ENCODE peak calls at places on chromosomes 5 and 9, in eight cellular contexts. G is dermis microvascular lymphatic vessel endothelial cell; M is CD4-positive, alpha-beta T cell; E is HL-60; R is activated CD4-positive, CD25-positive, alpha-beta regulatory T cell; Z is endodermal cell; A is cardiac muscle cell; I is fibroblast of the conjunctiva. T is an unnamed sample.

GRCh38 chr5:171783051-171783450 is 2.6 kb upstream of the SMIM23 start:
- DNase-seq in G (no peak), M (no peak), E (no peak), R (no peak), Z (no peak), A (no peak), I (no peak), T (no peak)

GRCh38 chr5:42963412-42963811 is 76.7 kb downstream of the ANXA2R start:
- DNase-seq in G (no peak), M (no peak), E (no peak), R (no peak), Z (no peak), A (no peak), I (no peak), T (no peak)

GRCh38 chr9:101738566-101739183 is at the start of gene GRIN3A:
- DNase-seq in G (no peak), M (no peak), E (no peak), R (no peak), Z (peak), A (peak), I (no peak), T (no peak)

GRCh38 chr5:14676320-14676719 is 11.8 kb downstream of the OTULIN start:
- DNase-seq in G (no peak), M (no peak), E (no peak), R (no peak), Z (no peak), A (no peak), I (no peak), T (no peak)

GRCh38 chr5:174526177-174526576 is 198.2 kb upstream of the MSX2 start:
- DNase-seq in G (no peak), M (no peak), E (no peak), R (no peak), Z (no peak), A (no peak), I (no peak), T (no peak)

GRCh38 chr9:36858805-36859375 is 175.2 kb downstream of the PAX5 start:
- DNase-seq in G (no peak), M (no peak), E (no peak), R (no peak), Z (peak), A (no peak), I (no peak), T (no peak)

GRCh38 chr5:175246242-175246891 is 197.6 kb downstream of the DRD1 start:
- DNase-seq in G (no peak), M (no peak), E (no peak), R (no peak), Z (peak), A (no peak), I (peak), T (no peak)

GRCh38 chr5:142446131-142446959 is 121.5 kb upstream of the SPRY4 start:
- DNase-seq in G (peak), M (no peak), E (no peak), R (no peak), Z (no peak), A (no peak), I (no peak), T (no peak)

GRCh38 chr5:42005561-42006153 is 80.6 kb downstream of the FBXO4 start:
- DNase-seq in G (peak), M (no peak), E (peak), R (no peak), Z (no peak), A (peak), I (no peak), T (no peak)

GRCh38 chr9:14346301-14346721 is 32.4 kb upstream of the NFIB start:
- DNase-seq in G (peak), M (no peak), E (no peak), R (no peak), Z (no peak), A (no peak), I (no peak), T (no peak)

GRCh38 chr5:148808864-148809642 is 17.4 kb upstream of the ADRB2 start:
- DNase-seq in G (no peak), M (peak), E (no peak), R (no peak), Z (no peak), A (peak), I (no peak), T (peak)

GRCh38 chr5:53201746-53202145 is 92.2 kb upstream of the MOCS2 start:
- DNase-seq in G (no peak), M (no peak), E (no peak), R (no peak), Z (no peak), A (no peak), I (no peak), T (no peak)

GRCh38 chr9:16058131-16058549 is 505.3 kb downstream of the CCDC171 start:
- DNase-seq in G (no peak), M (no peak), E (no peak), R (no peak), Z (peak), A (no peak), I (no peak), T (no peak)

GRCh38 chr5:95069948-95070347 is 214.9 kb downstream of the MCTP1 start:
- DNase-seq in G (peak), M (no peak), E (no peak), R (no peak), Z (no peak), A (no peak), I (no peak), T (no peak)

GRCh38 chr5:154390096-154390495 is 55.7 kb upstream of the SAP30L start:
- DNase-seq in G (no peak), M (no peak), E (no peak), R (no peak), Z (no peak), A (no peak), I (no peak), T (no peak)

GRCh38 chr9:97598461-97599288 is 34.5 kb downstream of the TSTD2 start:
- DNase-seq in G (peak), M (peak), E (peak), R (peak), Z (peak), A (peak), I (peak), T (no peak)

GRCh38 chr9:134330590-134330989 is 4.3 kb downstream of the RXRA start:
- DNase-seq in G (no peak), M (no peak), E (no peak), R (no peak), Z (no peak), A (no peak), I (no peak), T (no peak)

GRCh38 chr5:89728750-89729149 is 680.8 kb downstream of the CETN3 start:
- DNase-seq in G (no peak), M (no peak), E (no peak), R (no peak), Z (no peak), A (no peak), I (peak), T (no peak)

GRCh38 chr5:140054086-140054689 is 11.1 kb upstream of the NRG2 start:
- DNase-seq in G (peak), M (no peak), E (no peak), R (no peak), Z (no peak), A (peak), I (no peak), T (no peak)

GRCh38 chr5:119470105-119470763 is 17.9 kb downstream of the HSD17B4 start:
- DNase-seq in G (no peak), M (no peak), E (no peak), R (no peak), Z (peak), A (no peak), I (no peak), T (no peak)

GRCh38 chr5:173969167-173970049 is 19.6 kb upstream of the C5orf47 start:
- DNase-seq in G (no peak), M (no peak), E (no peak), R (no peak), Z (peak), A (no peak), I (peak), T (no peak)

GRCh38 chr5:39005566-39006232 is 68.5 kb downstream of the RICTOR start:
- DNase-seq in G (peak), M (no peak), E (no peak), R (no peak), Z (no peak), A (no peak), I (no peak), T (no peak)

GRCh38 chr9:86097510-86098224 is 1.7 kb downstream of the GOLM1 start:
- DNase-seq in G (no peak), M (no peak), E (no peak), R (no peak), Z (no peak), A (no peak), I (no peak), T (no peak)

GRCh38 chr5:89478856-89479255 is 595.9 kb upstream of the MEF2C start:
- DNase-seq in G (no peak), M (no peak), E (no peak), R (no peak), Z (no peak), A (no peak), I (no peak), T (no peak)

GRCh38 chr5:13569088-13569715 is 375.3 kb downstream of the DNAH5 start:
- DNase-seq in G (no peak), M (no peak), E (no peak), R (no peak), Z (no peak), A (no peak), I (no peak), T (no peak)

GRCh38 chr5:93573627-93573974 is 7.4 kb downstream of the NR2F1-AS1 start:
- DNase-seq in G (peak), M (no peak), E (no peak), R (no peak), Z (no peak), A (no peak), I (no peak), T (no peak)

GRCh38 chr5:45385321-45386058 is 310.7 kb downstream of the HCN1 start:
- DNase-seq in G (peak), M (no peak), E (no peak), R (no peak), Z (no peak), A (no peak), I (peak), T (no peak)